ENCODE peak calls at places on chromosomes 5 and 9, in six cellular contexts. One of them, this sample, is unnamed.

GRCh38 chr5:76180817-76181805 is 97.9 kb downstream of the SV2C start:
- DNase-seq in stimulated activated CD4-positive, alpha-beta T cell treated with anti-CD3 and anti-CD28 coated beads, Interleukin-4, amount 100 ng/mL, for 24 hours: peak; percentile 8
- DNase-seq in H4: peak; percentile 69
- DNase-seq in esophagus squamous epithelium: no peak
- DNase-seq in NCI-H1105: no peak
- DNase-seq in cardiac muscle cell: no peak
- DNase-seq in this sample: no peak

GRCh38 chr9:83032065-83032625 is 30.8 kb downstream of the RASEF start:
- DNase-seq in stimulated activated CD4-positive, alpha-beta T cell treated with anti-CD3 and anti-CD28 coated beads, Interleukin-4, amount 100 ng/mL, for 24 hours: no peak
- DNase-seq in H4: no peak
- DNase-seq in esophagus squamous epithelium: no peak
- DNase-seq in NCI-H1105: no peak
- DNase-seq in cardiac muscle cell: no peak
- DNase-seq in this sample: no peak

GRCh38 chr5:178434851-178435250 is 155.3 kb downstream of the COL23A1 start:
- DNase-seq in stimulated activated CD4-positive, alpha-beta T cell treated with anti-CD3 and anti-CD28 coated beads, Interleukin-4, amount 100 ng/mL, for 24 hours: no peak
- DNase-seq in H4: no peak
- DNase-seq in esophagus squamous epithelium: no peak
- DNase-seq in NCI-H1105: no peak
- DNase-seq in cardiac muscle cell: no peak
- DNase-seq in this sample: no peak

GRCh38 chr9:12972608-12973589 is 198.1 kb downstream of the LURAP1L start:
- DNase-seq in stimulated activated CD4-positive, alpha-beta T cell treated with anti-CD3 and anti-CD28 coated beads, Interleukin-4, amount 100 ng/mL, for 24 hours: no peak
- DNase-seq in H4: no peak
- DNase-seq in esophagus squamous epithelium: no peak
- DNase-seq in NCI-H1105: no peak
- DNase-seq in cardiac muscle cell: peak; percentile 45
- DNase-seq in this sample: no peak

GRCh38 chr9:4068449-4068848 is 231.4 kb downstream of the GLIS3 start:
- DNase-seq in stimulated activated CD4-positive, alpha-beta T cell treated with anti-CD3 and anti-CD28 coated beads, Interleukin-4, amount 100 ng/mL, for 24 hours: no peak
- DNase-seq in H4: no peak
- DNase-seq in esophagus squamous epithelium: no peak
- DNase-seq in NCI-H1105: no peak
- DNase-seq in cardiac muscle cell: peak; percentile 23
- DNase-seq in this sample: no peak

GRCh38 chr5:115816226-115817042 is at the start of gene CDO1:
- DNase-seq in stimulated activated CD4-positive, alpha-beta T cell treated with anti-CD3 and anti-CD28 coated beads, Interleukin-4, amount 100 ng/mL, for 24 hours: peak; percentile 25
- DNase-seq in H4: no peak
- DNase-seq in esophagus squamous epithelium: no peak
- DNase-seq in NCI-H1105: no peak
- DNase-seq in cardiac muscle cell: peak; percentile 75
- DNase-seq in this sample: peak; percentile 59

GRCh38 chr9:89604463-89605180 is at the start of gene GADD45G:
- DNase-seq in stimulated activated CD4-positive, alpha-beta T cell treated with anti-CD3 and anti-CD28 coated beads, Interleukin-4, amount 100 ng/mL, for 24 hours: peak; percentile 92
- DNase-seq in H4: peak; percentile 82
- DNase-seq in esophagus squamous epithelium: peak; percentile 24
- DNase-seq in NCI-H1105: peak; percentile 89
- DNase-seq in cardiac muscle cell: peak; percentile 94
- DNase-seq in this sample: no peak

GRCh38 chr9:70285246-70285645 is 26.5 kb downstream of the SMC5 start:
- DNase-seq in stimulated activated CD4-positive, alpha-beta T cell treated with anti-CD3 and anti-CD28 coated beads, Interleukin-4, amount 100 ng/mL, for 24 hours: no peak
- DNase-seq in H4: no peak
- DNase-seq in esophagus squamous epithelium: no peak
- DNase-seq in NCI-H1105: no peak
- DNase-seq in cardiac muscle cell: no peak
- DNase-seq in this sample: no peak

GRCh38 chr5:136246632-136247031 is 53.7 kb upstream of the SMIM32 start:
- DNase-seq in stimulated activated CD4-positive, alpha-beta T cell treated with anti-CD3 and anti-CD28 coated beads, Interleukin-4, amount 100 ng/mL, for 24 hours: no peak
- DNase-seq in H4: no peak
- DNase-seq in esophagus squamous epithelium: no peak
- DNase-seq in NCI-H1105: no peak
- DNase-seq in cardiac muscle cell: no peak
- DNase-seq in this sample: no peak

GRCh38 chr9:114738581-114739316 is 56.8 kb upstream of the TEX48 start:
- DNase-seq in stimulated activated CD4-positive, alpha-beta T cell treated with anti-CD3 and anti-CD28 coated beads, Interleukin-4, amount 100 ng/mL, for 24 hours: peak; percentile 74
- DNase-seq in H4: peak; percentile 82
- DNase-seq in esophagus squamous epithelium: peak; percentile 16
- DNase-seq in NCI-H1105: peak; percentile 31
- DNase-seq in cardiac muscle cell: peak; percentile 80
- DNase-seq in this sample: peak; percentile 72

GRCh38 chr5:141969783-141970741 is 1.2 kb downstream of the RNF14 start:
- DNase-seq in stimulated activated CD4-positive, alpha-beta T cell treated with anti-CD3 and anti-CD28 coated beads, Interleukin-4, amount 100 ng/mL, for 24 hours: no peak
- DNase-seq in H4: peak; percentile 39
- DNase-seq in esophagus squamous epithelium: no peak
- DNase-seq in NCI-H1105: no peak
- DNase-seq in cardiac muscle cell: peak; percentile 45
- DNase-seq in this sample: no peak

GRCh38 chr5:32574540-32575175 is 10.7 kb upstream of the SUB1 start:
- DNase-seq in stimulated activated CD4-positive, alpha-beta T cell treated with anti-CD3 and anti-CD28 coated beads, Interleukin-4, amount 100 ng/mL, for 24 hours: no peak
- DNase-seq in H4: no peak
- DNase-seq in esophagus squamous epithelium: no peak
- DNase-seq in NCI-H1105: no peak
- DNase-seq in cardiac muscle cell: no peak
- DNase-seq in this sample: no peak

GRCh38 chr5:123754167-123754840 is 242.3 kb downstream of the CSNK1G3 start:
- DNase-seq in stimulated activated CD4-positive, alpha-beta T cell treated with anti-CD3 and anti-CD28 coated beads, Interleukin-4, amount 100 ng/mL, for 24 hours: no peak
- DNase-seq in H4: no peak
- DNase-seq in esophagus squamous epithelium: no peak
- DNase-seq in NCI-H1105: no peak
- DNase-seq in cardiac muscle cell: no peak
- DNase-seq in this sample: no peak

GRCh38 chr5:50406874-50407273 is 34.2 kb downstream of the EMB start:
- DNase-seq in stimulated activated CD4-positive, alpha-beta T cell treated with anti-CD3 and anti-CD28 coated beads, Interleukin-4, amount 100 ng/mL, for 24 hours: no peak
- DNase-seq in H4: peak; percentile 14
- DNase-seq in esophagus squamous epithelium: no peak
- DNase-seq in NCI-H1105: no peak
- DNase-seq in cardiac muscle cell: no peak
- DNase-seq in this sample: no peak

GRCh38 chr5:59279979-59280378 is 613.5 kb downstream of the PDE4D start:
- DNase-seq in stimulated activated CD4-positive, alpha-beta T cell treated with anti-CD3 and anti-CD28 coated beads, Interleukin-4, amount 100 ng/mL, for 24 hours: no peak
- DNase-seq in H4: no peak
- DNase-seq in esophagus squamous epithelium: no peak
- DNase-seq in NCI-H1105: no peak
- DNase-seq in cardiac muscle cell: no peak
- DNase-seq in this sample: no peak

GRCh38 chr9:24602687-24603352 is 57.1 kb upstream of the IZUMO3 start:
- DNase-seq in stimulated activated CD4-positive, alpha-beta T cell treated with anti-CD3 and anti-CD28 coated beads, Interleukin-4, amount 100 ng/mL, for 24 hours: no peak
- DNase-seq in H4: peak; percentile 38
- DNase-seq in esophagus squamous epithelium: no peak
- DNase-seq in NCI-H1105: no peak
- DNase-seq in cardiac muscle cell: no peak
- DNase-seq in this sample: no peak

GRCh38 chr9:38682713-38683112 is 37.2 kb downstream of the FAM240B start:
- DNase-seq in stimulated activated CD4-positive, alpha-beta T cell treated with anti-CD3 and anti-CD28 coated beads, Interleukin-4, amount 100 ng/mL, for 24 hours: no peak
- DNase-seq in H4: peak; percentile 93
- DNase-seq in esophagus squamous epithelium: no peak
- DNase-seq in NCI-H1105: no peak
- DNase-seq in cardiac muscle cell: no peak
- DNase-seq in this sample: peak; percentile 61

GRCh38 chr9:99299214-99300102 is 77.4 kb downstream of the SEC61B start:
- DNase-seq in stimulated activated CD4-positive, alpha-beta T cell treated with anti-CD3 and anti-CD28 coated beads, Interleukin-4, amount 100 ng/mL, for 24 hours: no peak
- DNase-seq in H4: peak; percentile 69
- DNase-seq in esophagus squamous epithelium: no peak
- DNase-seq in NCI-H1105: no peak
- DNase-seq in cardiac muscle cell: peak; percentile 19
- DNase-seq in this sample: peak; percentile 26

GRCh38 chr9:97430316-97430715 is 18.4 kb downstream of the TDRD7 start:
- DNase-seq in stimulated activated CD4-positive, alpha-beta T cell treated with anti-CD3 and anti-CD28 coated beads, Interleukin-4, amount 100 ng/mL, for 24 hours: no peak
- DNase-seq in H4: no peak
- DNase-seq in esophagus squamous epithelium: no peak
- DNase-seq in NCI-H1105: no peak
- DNase-seq in cardiac muscle cell: no peak
- DNase-seq in this sample: no peak

GRCh38 chr5:172106511-172107356 is 81.3 kb downstream of the STK10 start:
- DNase-seq in stimulated activated CD4-positive, alpha-beta T cell treated with anti-CD3 and anti-CD28 coated beads, Interleukin-4, amount 100 ng/mL, for 24 hours: peak; percentile 74
- DNase-seq in H4: no peak
- DNase-seq in esophagus squamous epithelium: no peak
- DNase-seq in NCI-H1105: peak; percentile 29
- DNase-seq in cardiac muscle cell: peak; percentile 60
- DNase-seq in this sample: peak; percentile 55

GRCh38 chr5:151075698-151076331 is 5.0 kb downstream of the TNIP1 start:
- DNase-seq in stimulated activated CD4-positive, alpha-beta T cell treated with anti-CD3 and anti-CD28 coated beads, Interleukin-4, amount 100 ng/mL, for 24 hours: no peak
- DNase-seq in H4: no peak
- DNase-seq in esophagus squamous epithelium: no peak
- DNase-seq in NCI-H1105: no peak
- DNase-seq in cardiac muscle cell: no peak
- DNase-seq in this sample: no peak

GRCh38 chr9:137397675-137398423 is 25.1 kb downstream of the EXD3 start:
- DNase-seq in stimulated activated CD4-positive, alpha-beta T cell treated with anti-CD3 and anti-CD28 coated beads, Interleukin-4, amount 100 ng/mL, for 24 hours: peak; percentile 59
- DNase-seq in H4: no peak
- DNase-seq in esophagus squamous epithelium: no peak
- DNase-seq in NCI-H1105: no peak
- DNase-seq in cardiac muscle cell: no peak
- DNase-seq in this sample: no peak

GRCh38 chr5:28397502-28397941 is 1359.1 kb upstream of the CDH9 start:
- DNase-seq in stimulated activated CD4-positive, alpha-beta T cell treated with anti-CD3 and anti-CD28 coated beads, Interleukin-4, amount 100 ng/mL, for 24 hours: no peak
- DNase-seq in H4: peak; percentile 50
- DNase-seq in esophagus squamous epithelium: no peak
- DNase-seq in NCI-H1105: no peak
- DNase-seq in cardiac muscle cell: no peak
- DNase-seq in this sample: peak; percentile 76

GRCh38 chr5:43242196-43242595 is 50.2 kb downstream of the NIM1K start:
- DNase-seq in stimulated activated CD4-positive, alpha-beta T cell treated with anti-CD3 and anti-CD28 coated beads, Interleukin-4, amount 100 ng/mL, for 24 hours: no peak
- DNase-seq in H4: no peak
- DNase-seq in esophagus squamous epithelium: no peak
- DNase-seq in NCI-H1105: no peak
- DNase-seq in cardiac muscle cell: no peak
- DNase-seq in this sample: no peak

GRCh38 chr5:163964650-163965049 is 459.2 kb downstream of the MAT2B start:
- DNase-seq in stimulated activated CD4-positive, alpha-beta T cell treated with anti-CD3 and anti-CD28 coated beads, Interleukin-4, amount 100 ng/mL, for 24 hours: no peak
- DNase-seq in H4: peak; percentile 16
- DNase-seq in esophagus squamous epithelium: no peak
- DNase-seq in NCI-H1105: no peak
- DNase-seq in cardiac muscle cell: peak; percentile 13
- DNase-seq in this sample: no peak

GRCh38 chr5:172147857-172148256 is 40.2 kb downstream of the STK10 start:
- DNase-seq in stimulated activated CD4-positive, alpha-beta T cell treated with anti-CD3 and anti-CD28 coated beads, Interleukin-4, amount 100 ng/mL, for 24 hours: no peak
- DNase-seq in H4: no peak
- DNase-seq in esophagus squamous epithelium: no peak
- DNase-seq in NCI-H1105: no peak
- DNase-seq in cardiac muscle cell: no peak
- DNase-seq in this sample: no peak

GRCh38 chr9:109297899-109298298 is 23.0 kb downstream of the EPB41L4B start:
- DNase-seq in stimulated activated CD4-positive, alpha-beta T cell treated with anti-CD3 and anti-CD28 coated beads, Interleukin-4, amount 100 ng/mL, for 24 hours: no peak
- DNase-seq in H4: peak; percentile 89
- DNase-seq in esophagus squamous epithelium: no peak
- DNase-seq in NCI-H1105: no peak
- DNase-seq in cardiac muscle cell: no peak
- DNase-seq in this sample: no peak

GRCh38 chr5:74281191-74281590 is 359.3 kb downstream of the ENC1 start:
- DNase-seq in stimulated activated CD4-positive, alpha-beta T cell treated with anti-CD3 and anti-CD28 coated beads, Interleukin-4, amount 100 ng/mL, for 24 hours: no peak
- DNase-seq in H4: no peak
- DNase-seq in esophagus squamous epithelium: no peak
- DNase-seq in NCI-H1105: no peak
- DNase-seq in cardiac muscle cell: no peak
- DNase-seq in this sample: no peak

GRCh38 chr9:76521906-76522305 is 62.9 kb downstream of the GCNT1 start:
- DNase-seq in stimulated activated CD4-positive, alpha-beta T cell treated with anti-CD3 and anti-CD28 coated beads, Interleukin-4, amount 100 ng/mL, for 24 hours: no peak
- DNase-seq in H4: no peak
- DNase-seq in esophagus squamous epithelium: no peak
- DNase-seq in NCI-H1105: peak; percentile 16
- DNase-seq in cardiac muscle cell: no peak
- DNase-seq in this sample: no peak

GRCh38 chr5:100188778-100189177 is 346.4 kb upstream of the FAM174A start:
- DNase-seq in stimulated activated CD4-positive, alpha-beta T cell treated with anti-CD3 and anti-CD28 coated beads, Interleukin-4, amount 100 ng/mL, for 24 hours: no peak
- DNase-seq in H4: no peak
- DNase-seq in esophagus squamous epithelium: no peak
- DNase-seq in NCI-H1105: no peak
- DNase-seq in cardiac muscle cell: no peak
- DNase-seq in this sample: no peak

GRCh38 chr5:108736855-108737254 is 10.8 kb upstream of the FER start:
- DNase-seq in stimulated activated CD4-positive, alpha-beta T cell treated with anti-CD3 and anti-CD28 coated beads, Interleukin-4, amount 100 ng/mL, for 24 hours: no peak
- DNase-seq in H4: no peak
- DNase-seq in esophagus squamous epithelium: no peak
- DNase-seq in NCI-H1105: no peak
- DNase-seq in cardiac muscle cell: no peak
- DNase-seq in this sample: no peak

GRCh38 chr5:76439929-76440328 is 36.8 kb downstream of the IQGAP2 start:
- DNase-seq in stimulated activated CD4-positive, alpha-beta T cell treated with anti-CD3 and anti-CD28 coated beads, Interleukin-4, amount 100 ng/mL, for 24 hours: no peak
- DNase-seq in H4: no peak
- DNase-seq in esophagus squamous epithelium: no peak
- DNase-seq in NCI-H1105: no peak
- DNase-seq in cardiac muscle cell: no peak
- DNase-seq in this sample: no peak

This sample was measured in HTR-8/SVneo.